ENCODE peak calls at places on chromosomes 3 and 15, in five cellular contexts. Q, I, S, Z and R are unnamed samples.

GRCh38 chr3:156834435-156834834 is 8.3 kb downstream of the LEKR1 start:
- DNase-seq in Q (no peak), I (no peak), S (no peak), Z (no peak), R (no peak)

GRCh38 chr15:79943820-79944219 is 27.2 kb downstream of the BCL2A1 start:
- DNase-seq in Q (no peak), I (no peak), S (no peak), Z (no peak), R (no peak)

GRCh38 chr3:194286747-194287146 is 64.4 kb downstream of the CPN2 start:
- DNase-seq in Q (no peak), I (no peak), S (no peak), Z (no peak), R (no peak)

GRCh38 chr15:67240235-67241131 is 14.0 kb downstream of the AAGAB start:
- DNase-seq in Q (no peak), I (no peak), S (peak; percentile 38), Z (peak; percentile 8), R (no peak)

GRCh38 chr3:184685646-184686045 is 26.2 kb downstream of the MAGEF1 start:
- DNase-seq in Q (no peak), I (no peak), S (no peak), Z (no peak), R (no peak)

GRCh38 chr3:53065841-53066480 is 20.1 kb upstream of the SFMBT1 start:
- DNase-seq in Q (no peak), I (no peak), S (no peak), Z (no peak), R (no peak)

GRCh38 chr3:27630892-27631291 is 91.2 kb downstream of the EOMES start:
- DNase-seq in Q (no peak), I (no peak), S (no peak), Z (no peak), R (no peak)

GRCh38 chr3:195755391-195755790 is 34.6 kb downstream of the MUC20 start:
- DNase-seq in Q (no peak), I (no peak), S (no peak), Z (no peak), R (no peak)

GRCh38 chr15:51229907-51230328 is 108.5 kb downstream of the CYP19A1 start:
- DNase-seq in Q (no peak), I (no peak), S (no peak), Z (no peak), R (no peak)

GRCh38 chr15:37103475-37104071 is 3.2 kb upstream of the MEIS2 start:
- DNase-seq in Q (no peak), I (no peak), S (no peak), Z (no peak), R (no peak)

GRCh38 chr3:194596906-194597305 is 36.3 kb downstream of the TMEM44 start:
- DNase-seq in Q (no peak), I (no peak), S (no peak), Z (no peak), R (no peak)

GRCh38 chr3:103966749-103967148 is 1400.0 kb upstream of the ALCAM start:
- DNase-seq in Q (peak; percentile 37), I (no peak), S (no peak), Z (no peak), R (no peak)

GRCh38 chr3:94225176-94225742 is 162.4 kb downstream of the NSUN3 start:
- DNase-seq in Q (no peak), I (no peak), S (no peak), Z (no peak), R (no peak)

GRCh38 chr3:168223085-168223484 is 127.4 kb upstream of the GOLIM4 start:
- DNase-seq in Q (no peak), I (no peak), S (no peak), Z (no peak), R (no peak)

GRCh38 chr15:78455749-78456148 is 17.7 kb downstream of the IREB2 start:
- DNase-seq in Q (peak; percentile 59), I (no peak), S (no peak), Z (no peak), R (no peak)

GRCh38 chr3:11604139-11604895 is 39.4 kb downstream of the VGLL4 start:
- DNase-seq in Q (no peak), I (no peak), S (no peak), Z (no peak), R (no peak)

GRCh38 chr15:80895091-80895490 is 94.5 kb downstream of the MESD start:
- DNase-seq in Q (no peak), I (no peak), S (no peak), Z (no peak), R (no peak)

GRCh38 chr15:46442196-46442595 is 807.4 kb downstream of the SQOR start:
- DNase-seq in Q (no peak), I (no peak), S (no peak), Z (no peak), R (no peak)

GRCh38 chr3:127212711-127213110 is 19.8 kb downstream of the PRR23E start:
- DNase-seq in Q (no peak), I (no peak), S (no peak), Z (no peak), R (no peak)

GRCh38 chr3:159548675-159549335 is 439.8 kb upstream of the IL12A start:
- DNase-seq in Q (no peak), I (no peak), S (no peak), Z (no peak), R (no peak)

GRCh38 chr3:18968120-18968519 is 180.2 kb upstream of the KCNH8 start:
- DNase-seq in Q (no peak), I (no peak), S (no peak), Z (no peak), R (no peak)

GRCh38 chr3:185215873-185216586 is 37.8 kb downstream of the EHHADH start:
- DNase-seq in Q (no peak), I (no peak), S (no peak), Z (no peak), R (peak; percentile 28)

GRCh38 chr3:181457190-181457589 is 254.5 kb upstream of the SOX2 start:
- DNase-seq in Q (no peak), I (no peak), S (no peak), Z (no peak), R (no peak)

GRCh38 chr3:51683566-51683965 is 12.5 kb downstream of the TEX264 start:
- DNase-seq in Q (peak; percentile 24), I (no peak), S (no peak), Z (no peak), R (no peak)

GRCh38 chr15:48190932-48191573 is 412 bp upstream of the CTXN2 start:
- DNase-seq in Q (peak; percentile 75), I (peak; percentile 69), S (peak; percentile 75), Z (no peak), R (peak; percentile 54)